ENCODE peak calls at places on chromosomes 16 and 17, in eight cellular contexts. Y, S, N, K, O, Q, G and U are unnamed samples.

GRCh38 chr16:931651-932500 is 38.9 kb downstream of the LMF1 start:
- DNase-seq in Y (no peak), S (no peak), N (no peak), K (no peak), O (no peak), Q (no peak), G (no peak), U (no peak)

GRCh38 chr16:66446737-66447136 is 19.6 kb downstream of the BEAN1 start:
- DNase-seq in Y (no peak), S (no peak), N (no peak), K (no peak), O (no peak), Q (no peak), G (no peak), U (no peak)

GRCh38 chr17:41486809-41487530 is 2.7 kb downstream of the KRT36 start:
- DNase-seq in Y (peak), S (no peak), N (no peak), K (no peak), O (peak), Q (peak), G (no peak), U (peak)

GRCh38 chr16:65388592-65388991 is 266.7 kb upstream of the CDH11 start:
- DNase-seq in Y (no peak), S (peak), N (no peak), K (no peak), O (no peak), Q (no peak), G (no peak), U (no peak)

GRCh38 chr16:31427441-31428276 is 501 bp downstream of the COX6A2 start:
- DNase-seq in Y (no peak), S (peak), N (no peak), K (no peak), O (peak), Q (peak), G (no peak), U (no peak)

GRCh38 chr17:17067277-17067676 is 25.0 kb downstream of the MPRIP start:
- DNase-seq in Y (no peak), S (peak), N (no peak), K (no peak), O (no peak), Q (no peak), G (no peak), U (no peak)

GRCh38 chr16:68283840-68284595 is 19.7 kb downstream of the SLC7A6 start:
- DNase-seq in Y (peak), S (no peak), N (no peak), K (no peak), O (no peak), Q (no peak), G (no peak), U (peak)

GRCh38 chr17:62064029-62064790 is 868 bp downstream of the MED13 start:
- DNase-seq in Y (peak), S (peak), N (no peak), K (no peak), O (no peak), Q (no peak), G (peak), U (peak)

GRCh38 chr16:19601083-19601976 is 45.8 kb downstream of the VPS35L start:
- DNase-seq in Y (no peak), S (peak), N (no peak), K (no peak), O (peak), Q (no peak), G (peak), U (peak)

GRCh38 chr17:79072544-79072943 is 2.1 kb upstream of the ENGASE start:
- DNase-seq in Y (no peak), S (no peak), N (no peak), K (no peak), O (no peak), Q (peak), G (no peak), U (no peak)

GRCh38 chr17:17387461-17388362 is 84.5 kb downstream of the NT5M start:
- DNase-seq in Y (no peak), S (no peak), N (no peak), K (peak), O (peak), Q (no peak), G (peak), U (peak)

GRCh38 chr16:23423496-23424049 is 29.4 kb downstream of the COG7 start:
- DNase-seq in Y (no peak), S (peak), N (peak), K (peak), O (peak), Q (peak), G (peak), U (no peak)

GRCh38 chr16:21277927-21278706 is at the start of gene CRYM:
- DNase-seq in Y (peak), S (peak), N (no peak), K (no peak), O (peak), Q (peak), G (peak), U (peak)

GRCh38 chr16:23803591-23804123 is 32.1 kb upstream of the PRKCB start:
- DNase-seq in Y (peak), S (peak), N (no peak), K (no peak), O (peak), Q (peak), G (peak), U (peak)

GRCh38 chr16:66735891-66736290 is 15.5 kb downstream of the DYNC1LI2 start:
- DNase-seq in Y (no peak), S (no peak), N (no peak), K (no peak), O (no peak), Q (no peak), G (no peak), U (no peak)

GRCh38 chr17:49681336-49681735 is 3.4 kb upstream of the SPOP start:
- DNase-seq in Y (no peak), S (no peak), N (no peak), K (no peak), O (no peak), Q (no peak), G (no peak), U (no peak)

GRCh38 chr16:24838554-24839266 is 7.1 kb upstream of the SLC5A11 start:
- DNase-seq in Y (no peak), S (peak), N (no peak), K (no peak), O (peak), Q (no peak), G (peak), U (no peak)

GRCh38 chr17:57869599-57870282 is 19.9 kb upstream of the MRPS23 start:
- DNase-seq in Y (no peak), S (peak), N (peak), K (no peak), O (no peak), Q (no peak), G (peak), U (no peak)

GRCh38 chr17:35903451-35903850 is 23.3 kb upstream of the CCL5 start:
- DNase-seq in Y (no peak), S (no peak), N (no peak), K (no peak), O (no peak), Q (no peak), G (no peak), U (no peak)

GRCh38 chr16:83742520-83742919 is 65.3 kb upstream of the HSBP1 start:
- DNase-seq in Y (no peak), S (no peak), N (no peak), K (no peak), O (no peak), Q (no peak), G (no peak), U (no peak)

GRCh38 chr16:14341324-14342225 is 270.5 kb downstream of the MRTFB start:
- DNase-seq in Y (no peak), S (no peak), N (no peak), K (no peak), O (no peak), Q (no peak), G (no peak), U (no peak)

GRCh38 chr17:19753049-19753444 is 4.9 kb upstream of the ALDH3A1 start:
- DNase-seq in Y (no peak), S (peak), N (peak), K (peak), O (peak), Q (peak), G (peak), U (no peak)

GRCh38 chr16:3590736-3591435 is 13.7 kb upstream of the NLRC3 start:
- DNase-seq in Y (no peak), S (no peak), N (no peak), K (no peak), O (no peak), Q (no peak), G (no peak), U (no peak)

GRCh38 chr16:53043986-53044571 is 8.6 kb downstream of the CHD9NB start:
- DNase-seq in Y (no peak), S (peak), N (no peak), K (no peak), O (peak), Q (peak), G (no peak), U (no peak)

GRCh38 chr17:69325518-69326301 is 1.2 kb downstream of the ABCA5 start:
- DNase-seq in Y (no peak), S (no peak), N (no peak), K (no peak), O (peak), Q (no peak), G (no peak), U (peak)

GRCh38 chr16:68665501-68665900 is 20.4 kb downstream of the CDH3 start:
- DNase-seq in Y (no peak), S (no peak), N (no peak), K (peak), O (no peak), Q (no peak), G (no peak), U (no peak)

GRCh38 chr16:85988306-85988705 is 89.3 kb downstream of the IRF8 start:
- DNase-seq in Y (peak), S (no peak), N (no peak), K (no peak), O (no peak), Q (no peak), G (no peak), U (peak)

GRCh38 chr16:78706637-78707036 is 607.2 kb downstream of the WWOX start:
- DNase-seq in Y (no peak), S (no peak), N (no peak), K (no peak), O (no peak), Q (peak), G (no peak), U (no peak)

GRCh38 chr17:77466140-77466539 is 325.4 kb downstream of the SEC14L1 start:
- DNase-seq in Y (no peak), S (no peak), N (no peak), K (no peak), O (no peak), Q (no peak), G (no peak), U (no peak)
- H3K4me3 ChIP-seq in Y (peak), S (no peak), N (no peak), K (no peak), O (no peak), Q (no peak), G (no peak), U (no peak)

GRCh38 chr17:39673335-39674081 is 5.3 kb downstream of the PNMT start:
- DNase-seq in Y (no peak), S (no peak), N (no peak), K (no peak), O (no peak), Q (peak), G (no peak), U (no peak)

GRCh38 chr17:39670746-39671145 is 2.5 kb downstream of the PNMT start:
- DNase-seq in Y (no peak), S (no peak), N (no peak), K (no peak), O (no peak), Q (no peak), G (no peak), U (no peak)

GRCh38 chr17:39674179-39674578 is 5.9 kb downstream of the PNMT start:
- DNase-seq in Y (no peak), S (no peak), N (no peak), K (no peak), O (no peak), Q (no peak), G (no peak), U (no peak)

GRCh38 chr17:39671651-39672521 is 3.6 kb downstream of the PNMT start:
- DNase-seq in Y (no peak), S (peak), N (no peak), K (no peak), O (peak), Q (peak), G (peak), U (peak)

DNA sequence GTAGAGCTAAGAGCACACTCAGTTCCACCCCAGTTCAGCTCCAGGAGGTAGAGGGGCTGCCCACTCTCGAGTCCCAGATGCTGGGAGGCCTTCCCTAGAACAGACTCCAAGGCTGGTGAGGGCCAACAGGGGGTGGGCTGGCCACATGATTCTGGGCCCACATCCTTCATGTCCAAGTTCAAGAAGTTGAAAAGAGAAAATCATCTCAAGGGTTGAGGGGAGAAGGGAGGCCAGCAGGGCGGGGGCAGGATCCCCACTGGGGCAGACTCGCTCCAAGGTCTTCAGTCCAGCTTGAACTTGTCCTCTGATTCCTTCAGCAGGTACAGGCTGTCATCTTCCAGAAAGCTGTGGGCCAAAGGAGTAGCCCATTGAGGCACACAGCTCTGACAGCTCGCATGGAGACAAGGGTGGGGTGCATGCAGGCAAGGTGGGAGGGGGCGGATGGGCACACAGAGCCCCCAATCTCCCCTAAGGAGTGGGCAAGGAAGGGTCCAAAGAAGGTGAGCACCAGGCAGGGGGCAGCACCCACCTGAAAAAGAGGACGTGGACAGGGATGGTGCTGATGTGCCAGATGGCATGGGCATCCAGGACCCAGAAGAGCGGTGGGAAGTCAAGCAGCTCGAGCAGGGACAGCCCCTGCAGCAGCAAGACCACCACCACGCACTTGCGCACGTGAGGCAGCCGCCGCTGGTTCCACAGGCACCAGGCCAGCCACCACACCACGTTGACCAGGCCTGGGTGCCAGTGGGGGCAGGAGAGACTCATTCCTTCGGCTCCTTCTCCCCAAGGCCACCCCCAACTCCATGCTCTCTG is 4.5 kb downstream of the PNMT start:
- DNase-seq in Y (no peak), S (no peak), N (no peak), K (no peak), O (no peak), Q (peak), G (no peak), U (no peak)
- TF ChIP-seq CTCF in Y (no peak), S (no peak), N (no peak), K (no peak), O (no peak), Q (no peak), G (no peak), U (no peak)

GRCh38 chr16:89316701-89317100 is 99.2 kb downstream of the ZNF778 start:
- DNase-seq in Y (no peak), S (no peak), N (no peak), K (no peak), O (no peak), Q (no peak), G (no peak), U (no peak)

GRCh38 chr16:89314357-89314756 is 96.9 kb downstream of the ZNF778 start:
- DNase-seq in Y (no peak), S (no peak), N (no peak), K (no peak), O (no peak), Q (no peak), G (no peak), U (no peak)

GRCh38 chr16:89314858-89315257 is 97.4 kb downstream of the ZNF778 start:
- DNase-seq in Y (no peak), S (no peak), N (no peak), K (no peak), O (no peak), Q (no peak), G (no peak), U (no peak)

GRCh38 chr16:89315791-89316581 is 98.5 kb downstream of the ZNF778 start:
- DNase-seq in Y (peak), S (peak), N (peak), K (peak), O (no peak), Q (no peak), G (no peak), U (peak)

DNA sequence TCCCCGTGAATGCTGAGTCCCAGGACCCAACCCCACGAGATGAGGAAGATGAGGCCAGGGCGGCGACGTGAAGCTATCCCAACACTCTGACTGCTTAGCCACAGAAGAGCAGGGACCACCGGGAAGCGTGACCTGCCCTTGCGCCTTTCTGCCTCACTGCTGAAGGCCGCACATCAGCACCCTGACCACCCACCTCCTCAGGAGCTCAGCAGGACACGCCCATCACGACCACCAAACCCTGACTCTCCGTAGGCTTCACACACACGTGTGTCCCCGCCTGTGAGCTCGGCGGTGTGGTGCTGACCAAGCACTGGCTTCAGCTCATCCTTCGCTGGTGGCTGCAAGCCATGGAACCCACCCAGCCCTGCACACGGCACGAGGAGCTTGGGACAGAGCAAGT is 97.8 kb downstream of the ZNF778 start:
- DNase-seq in Y (no peak), S (no peak), N (no peak), K (no peak), O (no peak), Q (no peak), G (no peak), U (no peak)
- H3K4me3 ChIP-seq in Y (no peak), S (no peak), N (no peak), K (no peak), O (no peak), Q (no peak), G (no peak), U (no peak)

DNA sequence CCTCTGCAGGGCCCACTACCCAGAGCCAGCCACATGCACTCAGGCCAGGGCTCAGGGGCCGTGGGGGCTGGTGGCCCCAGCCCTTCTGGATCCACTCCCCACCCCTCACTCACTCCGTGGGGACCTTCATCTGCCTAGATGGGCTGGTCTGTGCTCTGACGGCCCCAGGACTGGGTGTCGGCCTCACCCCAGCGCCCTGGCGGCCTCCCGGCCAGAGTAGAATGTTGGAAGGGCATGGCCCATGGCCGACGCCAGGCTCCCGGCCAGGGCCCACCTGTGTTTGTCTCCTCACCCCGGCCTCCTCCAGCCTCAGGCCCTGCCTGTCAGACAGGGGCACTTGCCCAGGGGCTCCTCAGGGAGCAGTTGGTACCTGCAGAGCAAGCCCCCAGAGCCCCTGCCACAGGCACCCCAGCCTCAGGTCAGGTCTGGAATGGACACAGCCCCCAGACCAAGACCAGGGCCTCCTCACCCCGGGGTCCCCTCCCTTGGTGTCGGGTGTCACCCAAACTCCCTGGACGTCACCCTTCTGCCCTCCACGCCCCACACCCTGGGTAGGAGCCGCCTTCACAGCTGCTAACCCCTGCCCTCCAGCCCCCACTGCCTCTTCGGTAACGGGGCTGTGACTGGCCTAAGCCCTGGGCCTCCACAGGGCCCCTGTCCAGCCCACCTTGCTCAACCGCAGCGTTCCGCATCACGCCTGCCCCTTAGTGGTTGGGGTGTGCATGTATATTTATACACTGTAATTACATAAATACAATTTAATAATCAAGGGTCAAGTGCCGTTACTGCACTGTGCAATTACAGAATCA is 3.0 kb upstream of the CDH15 start:
- DNase-seq in Y (no peak), S (peak), N (no peak), K (no peak), O (no peak), Q (no peak), G (no peak), U (no peak)
- TF ChIP-seq CTCF in Y (no peak), S (peak), N (no peak), K (no peak), O (no peak), Q (no peak), G (no peak), U (no peak)

GRCh38 chr17:7015587-7016020 is 3.2 kb downstream of the RNASEK start:
- DNase-seq in Y (no peak), S (no peak), N (no peak), K (no peak), O (no peak), Q (peak), G (no peak), U (no peak)

GRCh38 chr17:7016406-7016805 is 4.0 kb downstream of the RNASEK start:
- DNase-seq in Y (no peak), S (no peak), N (no peak), K (no peak), O (no peak), Q (no peak), G (no peak), U (no peak)

GRCh38 chr17:7017827-7018200 is 5.0 kb upstream of the BCL6B start:
- DNase-seq in Y (no peak), S (no peak), N (no peak), K (no peak), O (no peak), Q (no peak), G (no peak), U (no peak)

GRCh38 chr17:7018331-7018964 is 4.4 kb upstream of the BCL6B start:
- DNase-seq in Y (no peak), S (no peak), N (no peak), K (no peak), O (peak), Q (peak), G (no peak), U (no peak)

GRCh38 chr17:7016886-7017826 is 4.7 kb downstream of the RNASEK start:
- DNase-seq in Y (no peak), S (no peak), N (no peak), K (no peak), O (no peak), Q (no peak), G (no peak), U (no peak)
- H3K4me3 ChIP-seq in Y (no peak), S (no peak), N (no peak), K (no peak), O (no peak), Q (peak), G (no peak), U (no peak)